ENCODE peak calls at places on chromosome 13, in ten cellular contexts. B, Y, G, I, U, Z, Q, T, M and C are unnamed samples.

GRCh38 chr13:45870232-45870631 is 18.7 kb upstream of the SIAH3 start:
- DNase-seq in T (no peak), Z (no peak), B (no peak), U (no peak), Q (no peak), Y (no peak), M (no peak), G (no peak), I (no peak), C (no peak)

GRCh38 chr13:55266644-55267043 is 1874.1 kb upstream of the PRR20A start:
- DNase-seq in Z (no peak), B (no peak), G (no peak), Y (no peak), Q (no peak), U (no peak), T (no peak), M (no peak), I (no peak), C (no peak)

GRCh38 chr13:75566658-75567057 is 17.1 kb downstream of the UCHL3 start:
- DNase-seq in G (no peak), I (no peak), B (no peak), Z (no peak), Q (no peak), Y (no peak), T (peak; percentile 71), U (no peak), M (no peak), C (no peak)

GRCh38 chr13:74187564-74187963 is 53.4 kb upstream of the KLF12 start:
- DNase-seq in Z (no peak), B (no peak), I (peak; percentile 21), Q (peak; percentile 4), T (peak; percentile 42), G (no peak), Y (no peak), U (no peak), M (no peak), C (no peak)

GRCh38 chr13:30551194-30551593 is 66.5 kb upstream of the USPL1 start:
- DNase-seq in G (no peak), B (peak; percentile 17), Z (peak; percentile 26), M (no peak), Y (no peak), Q (no peak), I (no peak), T (peak; percentile 43), U (no peak), C (no peak)

GRCh38 chr13:77298403-77298802 is 28.5 kb downstream of the MYCBP2 start:
- DNase-seq in M (no peak), B (no peak), T (no peak), G (no peak), I (no peak), Y (no peak), Z (no peak), U (no peak), Q (no peak), C (no peak)

GRCh38 chr13:103324641-103325040 is 258.4 kb upstream of the SLC10A2 start:
- DNase-seq in U (no peak), G (no peak), Y (no peak), Q (no peak), M (no peak), I (no peak), Z (no peak), B (no peak), T (no peak), C (no peak)

GRCh38 chr13:88526186-88526852 is 855.1 kb downstream of the SLITRK5 start:
- DNase-seq in Q (no peak), Y (no peak), Z (no peak), M (no peak), T (no peak), B (no peak), I (no peak), U (peak; percentile 16), G (no peak), C (no peak)

GRCh38 chr13:71477735-71478134 is 389.3 kb downstream of the DACH1 start:
- DNase-seq in G (no peak), U (peak; percentile 1), M (no peak), B (no peak), Z (peak; percentile 1), Q (peak; percentile 0), T (no peak), I (no peak), Y (no peak), C (no peak)

GRCh38 chr13:29125145-29125933 is 305.2 kb downstream of the MTUS2 start:
- DNase-seq in Q (no peak), G (no peak), Y (no peak), U (no peak), T (no peak), M (no peak), Z (no peak), I (no peak), B (no peak), C (no peak)

GRCh38 chr13:73417012-73417615 is 358.3 kb downstream of the KLF5 start:
- DNase-seq in B (no peak), U (no peak), Z (peak; percentile 46), G (no peak), Y (no peak), Q (no peak), M (no peak), T (no peak), I (no peak), C (no peak)

GRCh38 chr13:54574791-54575190 is 1546.2 kb downstream of the OLFM4 start:
- DNase-seq in M (no peak), I (no peak), Z (no peak), T (no peak), G (no peak), Y (no peak), B (no peak), U (no peak), Q (no peak), C (no peak)

GRCh38 chr13:45331981-45332830 is 8.8 kb downstream of the TPT1 start:
- DNase-seq in Q (no peak), G (no peak), Z (peak; percentile 85), U (no peak), T (peak; percentile 88), B (no peak), Y (no peak), I (peak; percentile 72), M (no peak), C (no peak)

GRCh38 chr13:101019126-101019525 is 344.5 kb upstream of the TMTC4 start:
- DNase-seq in B (no peak), Q (no peak), G (no peak), M (no peak), U (no peak), T (no peak), Z (no peak), Y (no peak), I (peak; percentile 16), C (no peak)

DNA sequence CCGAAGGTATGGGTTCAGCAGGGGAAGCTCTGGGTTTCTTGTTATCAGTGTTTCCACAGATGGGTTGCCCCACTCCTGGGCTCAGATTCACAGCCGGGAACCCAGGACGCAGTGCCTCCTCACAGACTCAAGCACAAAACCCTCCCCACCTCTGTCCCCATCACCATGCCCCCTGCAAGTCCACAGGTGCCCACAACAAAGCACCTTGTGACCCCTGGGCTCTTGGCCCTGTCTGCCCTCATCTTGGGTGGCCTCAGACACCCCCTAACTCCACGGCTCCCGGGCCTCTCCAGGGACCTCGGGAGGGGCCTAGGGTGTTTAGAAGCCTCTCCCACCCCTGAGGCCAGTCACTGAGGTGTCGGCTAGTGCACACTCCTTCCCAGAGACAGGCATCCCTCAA is 231.7 kb downstream of the TUBA3C start:
- DNase-seq in Z (no peak), Q (no peak), T (no peak), M (no peak), B (no peak), I (no peak), U (no peak), G (no peak), Y (no peak), C (no peak)
- H3K9me3 ChIP-seq in Z (peaks cover 26% of the 10 kb centered on the region), Q (no peaks in the 10 kb centered on the region), T (peaks cover 47% of the 10 kb centered on the region), M (no peaks in the 10 kb centered on the region), B (no peaks in the 10 kb centered on the region), I (peaks cover 78% of the 10 kb centered on the region), U (peaks cover 17% of the 10 kb centered on the region), G (no peaks in the 10 kb centered on the region), Y (no peaks in the 10 kb centered on the region), C (no peaks in the 10 kb centered on the region)

DNA sequence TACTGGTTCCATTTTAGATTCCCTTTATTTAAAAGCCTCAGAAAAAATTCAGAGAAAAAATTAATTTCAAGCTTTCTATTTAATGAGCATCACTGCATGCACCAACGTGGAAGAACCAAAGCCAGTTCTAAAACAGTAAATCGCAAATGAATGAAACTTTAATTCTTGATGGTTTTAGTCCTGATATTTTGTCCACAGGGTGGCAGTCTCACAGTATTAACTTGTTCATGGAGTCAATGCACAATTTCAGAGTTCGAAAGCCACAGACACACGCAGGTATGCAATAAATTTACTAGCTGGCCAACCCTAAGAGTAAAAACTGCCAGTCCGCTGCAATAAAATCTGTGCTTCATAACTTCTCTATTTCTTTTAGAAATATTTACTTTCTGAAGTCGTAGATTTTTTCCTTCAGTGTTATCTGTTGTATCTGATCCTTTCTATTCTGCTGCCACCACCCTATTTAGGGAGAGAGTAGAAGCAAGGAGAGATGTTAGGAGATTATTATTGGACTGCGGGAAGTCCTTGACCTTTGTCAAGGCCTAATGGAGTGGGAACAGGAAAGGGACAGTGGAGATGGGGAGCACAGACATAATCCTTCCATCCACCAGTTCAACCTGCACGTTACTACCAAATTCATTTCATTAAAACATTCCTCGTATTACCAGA is 7.0 kb upstream of the WBP4 start:
- DNase-seq in M (no peak), Z (no peak), U (no peak), B (peak; percentile 49), T (peak; percentile 64), Q (no peak), Y (no peak), I (peak; percentile 28), G (peak; percentile 26), C (no peak)
- H3K4me3 ChIP-seq in M (no peak overlapping the region), Z (no peak overlapping the region), U (no peak overlapping the region), B (no peak overlapping the region), T (no peak overlapping the region), Q (peak overlapping the region; percentile 28), Y (no peak overlapping the region), I (no peak overlapping the region), G (no peak overlapping the region), C (no peak overlapping the region)

DNA sequence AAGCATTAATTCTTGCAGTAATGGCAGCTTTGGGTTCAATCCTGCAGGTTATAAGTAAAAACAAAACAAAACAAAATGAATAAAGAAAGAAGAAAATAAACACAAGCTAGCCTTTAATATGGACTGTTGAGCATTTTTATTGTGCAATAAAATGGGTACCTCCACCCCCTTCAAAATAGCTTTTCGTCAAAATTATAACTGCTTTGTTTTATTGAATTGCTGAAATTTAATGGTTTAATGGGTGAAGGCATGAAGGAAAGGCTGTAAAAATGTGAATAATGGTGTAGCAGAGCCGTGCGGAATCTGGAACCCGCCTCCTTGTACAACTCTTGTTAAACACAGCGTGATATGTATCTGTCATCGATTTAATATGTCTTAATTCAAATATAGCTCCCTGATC is 2.2 kb upstream of the ZIC5 start:
- DNase-seq in B (no peak), T (no peak), G (no peak), Q (no peak), Z (no peak), I (no peak), M (no peak), Y (no peak), U (no peak), C (no peak)
- H3K9me3 ChIP-seq in B (no peaks in the 10 kb centered on the region), T (peaks cover 24% of the 10 kb centered on the region), G (no peaks in the 10 kb centered on the region), Q (no peaks in the 10 kb centered on the region), Z (no peaks in the 10 kb centered on the region), I (peaks cover 6% of the 10 kb centered on the region), M (no peaks in the 10 kb centered on the region), Y (no peaks in the 10 kb centered on the region), U (no peaks in the 10 kb centered on the region), C (no peaks in the 10 kb centered on the region)

DNA sequence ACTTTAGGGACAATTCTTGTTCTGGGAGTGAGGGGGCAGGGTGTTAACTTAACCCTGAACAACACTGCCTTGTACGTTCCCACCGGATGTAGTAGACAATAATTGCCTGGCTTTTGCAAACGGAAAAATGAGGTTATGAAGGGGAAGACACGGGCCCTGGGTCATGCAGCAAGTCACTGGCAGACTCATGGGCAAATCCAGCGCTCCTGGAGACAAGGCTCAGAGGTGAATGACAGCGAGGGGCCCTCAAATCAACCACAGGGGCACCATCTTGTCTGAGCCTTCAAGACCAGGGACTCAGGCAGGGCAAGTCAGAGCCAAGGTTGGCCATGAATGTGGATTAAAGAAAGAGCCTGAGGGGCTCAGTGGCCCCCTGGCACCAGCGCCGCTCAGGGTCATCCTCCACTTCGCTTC is 2.8 kb downstream of the RASA3 start:
- DNase-seq in Y (no peak), M (no peak), U (no peak), Z (no peak), G (no peak), I (no peak), Q (no peak), T (no peak), B (no peak), C (no peak)
- H3K4me3 ChIP-seq in Y (peak overlapping the region; percentile 90), M (no peak overlapping the region), U (no peak overlapping the region), Z (peak overlapping the region; percentile 50), G (no peak overlapping the region), I (no peak overlapping the region), Q (peak overlapping the region; percentile 85), T (no peak overlapping the region), B (no peak overlapping the region), C (no peak overlapping the region)